ENCODE peak calls at places on chromosomes 11 and 22, in seven cellular contexts. P, G, B, F, L, Y and A are unnamed samples. For H3K4me1, the result is how much of the 10 kb centered on the place peaks cover.

GRCh38 chr11:32008879-32009548 is 81.9 kb upstream of the RCN1 start:
- DNase-seq in F (no peak), P (no peak), Y (no peak), L (no peak), B (no peak), G (no peak), A (no peak)

GRCh38 chr11:133122260-133122659 is 410.0 kb downstream of the OPCML start:
- DNase-seq in Y (no peak), P (no peak), G (no peak), B (no peak), L (no peak), F (no peak), A (no peak)

GRCh38 chr22:37244114-37244921 is at the start of gene RAC2:
- DNase-seq in G (peak), Y (peak), F (peak), P (peak), B (peak), L (peak), A (no peak)

GRCh38 chr22:49269928-49270327 is 557.7 kb downstream of the BRD1 start:
- DNase-seq in F (no peak), P (no peak), B (no peak), L (no peak), Y (no peak), G (no peak), A (no peak)

GRCh38 chr11:124108158-124108557 is 7.1 kb upstream of the VWA5A start:
- DNase-seq in F (peak), P (no peak), B (peak), L (no peak), Y (peak), G (no peak), A (peak)

GRCh38 chr11:12842933-12843636 is 166.0 kb upstream of the RASSF10 start:
- DNase-seq in Y (peak), G (peak), P (no peak), F (no peak), B (no peak), L (no peak), A (no peak)

GRCh38 chr22:36083056-36083455 is 54.4 kb upstream of the RBFOX2 start:
- DNase-seq in Y (no peak), B (no peak), P (no peak), L (no peak), F (no peak), G (no peak), A (no peak)

GRCh38 chr22:45578524-45579147 is 76.0 kb downstream of the FBLN1 start:
- DNase-seq in G (no peak), Y (no peak), B (no peak), F (no peak), P (peak), L (no peak), A (no peak)

GRCh38 chr22:39243443-39244072 is 1.2 kb downstream of the PDGFB start:
- DNase-seq in Y (no peak), F (no peak), P (no peak), B (no peak), G (no peak), L (no peak), A (peak)

GRCh38 chr22:35227248-35227647 is 30.0 kb upstream of the HMGXB4 start:
- DNase-seq in F (no peak), B (no peak), L (no peak), G (no peak), Y (no peak), P (no peak), A (no peak)

GRCh38 chr11:105092255-105093239 is 47.0 kb downstream of the CARD18 start:
- DNase-seq in F (no peak), B (no peak), L (no peak), G (no peak), P (no peak), Y (no peak), A (no peak)

GRCh38 chr11:36186340-36186739 is 102.9 kb downstream of the COMMD9 start:
- DNase-seq in F (no peak), L (no peak), P (no peak), G (no peak), B (no peak), Y (no peak), A (no peak)

GRCh38 chr11:49442669-49443068 is 234.3 kb upstream of the FOLH1 start:
- DNase-seq in L (no peak), Y (no peak), F (no peak), P (no peak), G (no peak), B (no peak), A (no peak)

GRCh38 chr11:118434553-118435232 is 1.6 kb upstream of the KMT2A start:
- DNase-seq in B (peak), Y (peak), L (peak), P (peak), F (peak), G (no peak), A (peak)

GRCh38 chr11:108743851-108744250 is 79.0 kb downstream of the DDX10 start:
- DNase-seq in G (no peak), P (no peak), L (no peak), F (no peak), B (no peak), Y (no peak), A (no peak)

DNA sequence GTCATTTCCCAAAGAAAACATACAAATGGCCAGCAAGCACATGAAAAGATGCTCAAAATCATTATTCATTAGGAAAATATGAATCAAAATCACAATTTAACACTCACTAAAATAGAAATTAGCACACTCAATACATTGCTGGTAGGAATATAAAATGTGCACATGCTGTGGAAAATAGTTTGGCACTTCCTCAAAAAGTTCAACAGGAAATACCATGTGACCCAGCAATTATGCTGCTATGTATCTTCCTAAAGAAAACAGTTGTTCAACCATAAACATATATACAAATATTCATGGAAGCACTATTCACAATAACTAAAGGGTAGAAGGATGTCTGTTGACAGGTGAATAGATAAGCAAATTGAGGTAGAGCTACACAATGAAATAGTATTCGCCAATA is 187.3 kb upstream of the SOX6 start:
- DNase-seq in G (no peak), F (no peak), B (no peak), P (no peak), Y (no peak), L (no peak), A (no peak)
- H3K4me3 ChIP-seq in G (no peak), F (no peak), B (no peak), P (no peak), Y (no peak), L (no peak), A (no peak)

GRCh38 chr22:32776397-32776796 is 25.1 kb upstream of the TIMP3 start:
- DNase-seq in B (no peak), G (no peak), P (no peak), Y (no peak), F (no peak), L (no peak), A (no peak)

GRCh38 chr22:32771761-32772160 is 29.7 kb upstream of the TIMP3 start:
- DNase-seq in Y (no peak), B (no peak), P (no peak), L (no peak), F (no peak), G (no peak), A (no peak)

GRCh38 chr22:32777997-32778396 is 23.5 kb upstream of the TIMP3 start:
- DNase-seq in B (no peak), F (no peak), P (no peak), G (no peak), Y (no peak), L (no peak), A (no peak)

GRCh38 chr22:32776800-32777199 is 24.7 kb upstream of the TIMP3 start:
- DNase-seq in F (no peak), Y (no peak), G (no peak), L (no peak), P (no peak), B (no peak), A (no peak)

GRCh38 chr22:32775957-32776356 is 25.5 kb upstream of the TIMP3 start:
- DNase-seq in B (no peak), L (no peak), G (peak), P (no peak), F (no peak), Y (peak), A (peak)
- TF ChIP-seq CTCF in B (no peak), L (peak), G (peak), P (no peak), F (peak), Y (peak), A (peak)

GRCh38 chr11:72838691-72839305 is 24.6 kb downstream of the ATG16L2 start:
- DNase-seq in B (no peak), L (no peak), F (no peak), P (no peak), G (no peak), Y (no peak), A (no peak)
- H3K4me1 ChIP-seq in B (under half), L (under half), F (under half), P (under half), G (under half), Y (under half), A (under half)

DNA sequence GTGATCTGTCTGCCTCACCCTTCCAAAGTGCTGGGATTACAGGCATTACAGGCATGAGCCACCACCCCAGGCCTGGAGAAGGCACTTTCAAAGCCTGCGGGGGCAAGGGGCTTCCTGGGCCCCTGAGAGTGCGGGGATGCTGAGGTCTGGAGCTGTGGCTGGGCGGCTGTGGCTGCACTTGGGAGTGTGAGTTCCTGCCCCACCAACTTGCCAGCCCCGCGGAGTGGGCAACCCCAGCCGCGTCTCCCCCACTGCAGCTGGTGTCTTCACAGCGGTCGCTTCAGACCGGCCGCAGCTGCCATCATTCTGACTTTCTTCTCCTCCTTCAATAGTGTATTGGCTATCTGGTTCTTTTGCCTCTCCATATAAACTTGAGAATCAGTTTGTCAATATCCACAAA is 10.7 kb upstream of the MAP6 start:
- DNase-seq in L (no peak), Y (no peak), P (no peak), G (no peak), B (no peak), F (no peak), A (no peak)
- H3K4me3 ChIP-seq in L (no peak), Y (no peak), P (no peak), G (no peak), B (no peak), F (no peak), A (no peak)

GRCh38 chr11:78916759-78917158 is 342.1 kb upstream of the NARS2 start:
- DNase-seq in P (no peak), L (no peak), F (no peak), G (no peak), Y (no peak), B (no peak), A (no peak)
- TF ChIP-seq CTCF in P (peak), L (no peak), F (no peak), G (peak), Y (peak), B (no peak), A (no peak)

DNA sequence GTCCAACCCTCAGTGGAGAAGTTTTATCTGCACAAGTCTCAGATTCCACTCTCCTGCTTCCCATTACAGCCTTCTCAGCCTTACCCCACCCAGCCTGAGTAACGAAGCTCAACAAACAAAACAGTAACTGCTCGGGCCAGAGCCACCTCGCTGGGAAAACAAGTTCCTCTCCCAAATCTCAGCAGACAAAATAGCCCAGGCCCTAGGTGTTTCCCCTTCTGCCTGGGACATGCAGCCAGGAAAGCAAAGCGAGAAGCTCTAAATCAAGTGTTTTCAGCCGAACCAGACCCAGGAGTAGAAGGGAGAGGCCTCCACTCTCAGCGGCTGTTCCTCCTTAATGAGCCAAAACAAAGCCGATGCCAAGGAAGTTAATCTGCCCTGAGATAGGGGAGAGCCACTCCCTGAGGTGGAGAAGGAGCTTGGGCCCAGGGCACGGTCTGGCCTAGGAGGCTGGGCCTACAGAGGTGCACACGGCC is 44.0 kb downstream of the LIF start:
- DNase-seq in L (no peak), F (no peak), G (no peak), B (peak), P (no peak), Y (no peak), A (no peak)
- H3K4me1 ChIP-seq in L (under half), F (under half), G (under half), B (under half), P (under half), Y (under half), A (under half)

DNA sequence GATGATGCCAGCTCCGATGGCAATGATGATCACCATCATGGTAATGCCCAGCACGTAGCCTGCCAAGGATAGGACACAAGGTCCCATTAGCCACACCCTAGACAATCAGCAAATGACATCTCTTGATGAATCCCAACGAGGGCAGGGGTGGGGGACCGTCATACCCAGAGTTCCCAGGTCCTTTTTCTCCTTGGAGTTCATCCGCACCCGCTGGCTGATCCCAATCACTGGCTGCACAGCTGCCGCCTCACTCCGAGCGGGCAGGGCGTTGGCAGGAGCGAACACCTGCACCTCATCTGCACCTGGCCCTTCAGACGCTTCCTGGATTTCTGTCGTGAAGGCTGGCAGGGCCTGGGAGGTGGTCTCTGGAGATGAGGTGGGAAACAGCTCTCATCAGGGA is 3.0 kb downstream of the PIK3IP1 start:
- DNase-seq in Y (peak), L (no peak), G (no peak), B (peak), P (no peak), F (peak), A (no peak)
- H3K4me3 ChIP-seq in Y (peak), L (no peak), G (no peak), B (no peak), P (no peak), F (peak), A (no peak)

GRCh38 chr22:43529461-43529860 is 117.6 kb downstream of the MPPED1 start:
- DNase-seq in G (no peak), F (no peak), Y (no peak), P (peak), L (no peak), B (no peak), A (no peak)
- TF ChIP-seq CTCF in G (no peak), F (no peak), Y (no peak), P (no peak), L (no peak), B (no peak), A (no peak)